ENCODE peak calls at places on chromosomes 6 and 20, in seven cellular contexts. S is heart left ventricle, T is MM.1S, N is upper lobe of left lung, Z is psoas muscle, X is heart right ventricle, M is adipocyte. R is an unnamed sample.

GRCh38 chr6:3940703-3941102 is 91.5 kb downstream of the FAM50B start:
- DNase-seq in S (no peak), T (no peak), N (no peak), Z (no peak), X (no peak), M (no peak), R (no peak)

GRCh38 chr6:35027807-35028206 is 113.3 kb downstream of the TCP11 start:
- DNase-seq in S (no peak), T (no peak), N (no peak), Z (no peak), X (no peak), M (no peak), R (no peak)

GRCh38 chr6:10520468-10520867 is 683 bp upstream of the GCNT2 start:
- DNase-seq in S (no peak), T (no peak), N (no peak), Z (no peak), X (no peak), M (no peak), R (no peak)

GRCh38 chr6:53809691-53810090 is 14.9 kb downstream of the LRRC1 start:
- DNase-seq in S (no peak), T (no peak), N (no peak), Z (no peak), X (no peak), M (no peak), R (no peak)

GRCh38 chr20:57208198-57208597 is 58.2 kb downstream of the BMP7 start:
- DNase-seq in S (no peak), T (no peak), N (no peak), Z (no peak), X (no peak), M (no peak), R (no peak)

GRCh38 chr6:1516742-1517520 is 92.8 kb upstream of the FOXC1 start:
- DNase-seq in S (no peak), T (no peak), N (no peak), Z (no peak), X (no peak), M (no peak), R (no peak)

GRCh38 chr6:31715022-31715683 is at the start of gene LY6G6D:
- DNase-seq in S (no peak), T (no peak), N (no peak), Z (no peak), X (no peak), M (no peak), R (no peak)

GRCh38 chr6:9405369-9405768 is 970.0 kb upstream of the SLC35B3 start:
- DNase-seq in S (no peak), T (no peak), N (no peak), Z (no peak), X (no peak), M (peak; percentile 35), R (no peak)

GRCh38 chr6:6470112-6470511 is 118.4 kb upstream of the LY86 start:
- DNase-seq in S (no peak), T (no peak), N (no peak), Z (no peak), X (no peak), M (no peak), R (no peak)

GRCh38 chr6:297571-298232 is 5.4 kb downstream of the DUSP22 start:
- DNase-seq in S (no peak), T (no peak), N (no peak), Z (no peak), X (no peak), M (no peak), R (no peak)

GRCh38 chr6:300026-300425 is 7.7 kb downstream of the DUSP22 start:
- DNase-seq in S (no peak), T (no peak), N (no peak), Z (no peak), X (no peak), M (no peak), R (no peak)

GRCh38 chr6:299050-299980 is 7.0 kb downstream of the DUSP22 start:
- DNase-seq in S (no peak), T (no peak), N (peak; percentile 81), Z (no peak), X (no peak), M (peak; percentile 68), R (no peak)

GRCh38 chr6:296151-297122 is 4.2 kb downstream of the DUSP22 start:
- DNase-seq in S (peak; percentile 54), T (peak; percentile 60), N (no peak), Z (no peak), X (no peak), M (no peak), R (no peak)

DNA sequence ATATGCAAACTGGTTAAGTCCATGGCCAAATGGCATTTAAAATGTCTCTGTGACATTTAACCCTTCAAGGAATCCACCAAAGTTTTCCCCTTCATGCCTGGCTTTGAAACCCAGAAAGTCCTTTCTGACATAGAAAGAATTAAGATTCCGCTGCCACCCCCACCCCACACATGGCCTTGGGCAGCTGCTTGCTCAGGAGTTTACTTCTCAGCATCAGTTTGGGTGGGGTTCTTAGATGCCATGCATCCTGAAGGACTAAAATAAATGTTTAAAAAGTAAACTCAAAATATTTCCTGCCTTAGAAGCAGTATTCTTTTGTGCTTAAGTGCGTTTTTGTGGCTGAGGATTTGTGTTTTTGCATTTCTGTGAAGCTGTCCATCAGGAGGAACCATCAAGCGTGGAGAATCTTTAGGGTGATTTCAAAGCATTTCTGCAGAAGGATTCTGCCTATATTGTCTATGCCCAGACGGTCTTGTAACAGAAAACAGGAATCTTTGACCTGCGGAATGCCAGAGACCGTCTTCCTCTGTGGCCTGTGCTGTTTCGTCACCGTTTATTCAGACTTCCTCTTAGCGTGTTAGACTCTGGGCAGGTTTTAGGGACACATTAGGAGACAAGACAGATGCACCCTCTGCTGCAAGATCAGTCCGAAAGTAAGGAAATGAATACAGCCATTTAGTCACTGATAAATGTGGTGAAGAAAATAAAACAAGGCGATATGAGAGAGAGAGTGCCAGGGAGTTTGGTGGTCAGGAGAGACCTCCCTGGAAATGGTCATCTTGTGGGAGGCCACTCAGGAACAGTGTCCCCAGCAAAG is 6.2 kb downstream of the DUSP22 start:
- DNase-seq in S (no peak), T (peak; percentile 41), N (no peak), Z (no peak), X (no peak), M (no peak), R (no peak)
- H3K9me3 ChIP-seq in S (no peaks in the 10 kb centered on the region), T (no peaks in the 10 kb centered on the region), N (no peaks in the 10 kb centered on the region), Z (no peaks in the 10 kb centered on the region), X (no peaks in the 10 kb centered on the region), M (no peaks in the 10 kb centered on the region), R (no peaks in the 10 kb centered on the region)

DNA sequence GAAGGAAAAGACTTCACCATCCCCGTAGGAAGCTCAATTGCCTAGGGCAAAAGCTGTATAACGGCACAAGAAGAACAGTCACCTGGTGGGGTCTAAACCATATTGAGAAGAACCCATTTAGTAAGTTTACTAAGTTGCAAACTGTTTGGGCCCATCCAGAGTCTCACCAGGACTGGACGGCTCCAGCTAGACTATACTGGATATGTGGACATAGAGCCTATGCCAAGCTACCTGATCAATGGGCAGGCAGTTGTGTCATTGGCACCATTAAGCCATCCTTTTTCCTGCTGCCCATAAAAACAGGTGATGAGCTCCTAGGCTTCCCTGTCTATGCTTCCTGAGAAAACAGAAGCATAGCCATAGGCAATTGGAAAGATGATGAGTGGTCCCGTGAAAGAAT is 293.9 kb downstream of the RNGTT start:
- DNase-seq in S (no peak), T (no peak), N (no peak), Z (no peak), X (no peak), M (no peak), R (no peak)
- H3K9me3 ChIP-seq in S (peaks cover 31% of the 10 kb centered on the region), T (no peaks in the 10 kb centered on the region), N (peaks cover 25% of the 10 kb centered on the region), Z (peaks cover 5% of the 10 kb centered on the region), X (peaks cover 15% of the 10 kb centered on the region), M (peaks cover 16% of the 10 kb centered on the region), R (peaks cover 7% of the 10 kb centered on the region)

DNA sequence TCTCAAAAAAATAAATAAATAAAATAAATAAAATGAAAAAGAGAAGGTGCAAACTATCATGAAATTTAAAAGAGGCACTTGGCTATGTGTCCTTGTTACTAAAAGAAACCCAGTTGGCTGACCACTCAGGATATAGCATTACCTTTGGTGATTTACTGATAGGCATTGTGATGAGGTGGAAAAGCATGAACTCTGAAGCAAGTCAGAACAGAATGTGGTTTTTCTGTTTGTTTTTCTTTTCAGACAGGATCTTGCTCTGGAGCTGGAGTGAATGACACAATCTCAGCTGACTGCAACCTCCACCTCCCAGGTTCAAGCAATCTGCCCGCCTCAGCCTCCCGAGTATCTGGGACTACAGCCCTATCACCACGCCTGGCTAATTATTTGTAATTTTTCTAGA is 31.9 kb downstream of the ZNF184 start:
- DNase-seq in S (no peak), T (no peak), N (no peak), Z (no peak), X (no peak), M (no peak), R (no peak)
- H3K9me3 ChIP-seq in S (peaks cover 43% of the 10 kb centered on the region), T (no peaks in the 10 kb centered on the region), N (peaks cover 36% of the 10 kb centered on the region), Z (peaks cover 29% of the 10 kb centered on the region), X (no peaks in the 10 kb centered on the region), M (peaks cover 28% of the 10 kb centered on the region), R (peaks cover 2% of the 10 kb centered on the region)

GRCh38 chr20:29299811-29300578 is 1957.5 kb upstream of the DEFB115 start:
- DNase-seq in S (no peak), T (no peak), N (peak; percentile 75), Z (peak; percentile 33), X (no peak), M (no peak), R (no peak)
- H3K9me3 ChIP-seq in S (peaks cover 17% of the 10 kb centered on the region), T (no peaks in the 10 kb centered on the region), N (peaks cover 65% of the 10 kb centered on the region), Z (no peaks in the 10 kb centered on the region), X (no peaks in the 10 kb centered on the region), M (no peaks in the 10 kb centered on the region), R (no peaks in the 10 kb centered on the region)

R was measured in T-helper 17 cell.